ENCODE peak calls at places on chromosomes 11 and 22, in ten cellular contexts. T is stomach, X is heart left ventricle, Y is uterus, B is HepG2, S is IMR-90, P is ovary, J is A549, R is sigmoid colon, I is Peyer's patch. N is an unnamed sample. For H3K9me3 and H3K4me1, the result is how much of the 10 kb centered on the place peaks cover.

GRCh38 chr11:73257342-73258103 is 14.6 kb upstream of the P2RY6 start:
- DNase-seq in Y (no peak), P (peak), X (peak), R (peak), I (peak), T (peak), B (peak), S (peak), J (no peak), N (peak)

GRCh38 chr11:80958414-80958813 is 1517.6 kb upstream of the TENM4 start:
- DNase-seq in I (no peak), T (no peak), X (no peak), B (no peak), P (no peak), Y (no peak), S (peak), R (no peak), J (no peak), N (no peak)

GRCh38 chr22:40499187-40499753 is 128.9 kb downstream of the SGSM3 start:
- DNase-seq in B (peak), R (no peak), I (no peak), Y (peak), P (peak), J (peak), X (no peak), T (peak), S (peak), N (no peak)

GRCh38 chr22:45314054-45314721 is 4.5 kb downstream of the FAM118A start:
- DNase-seq in S (no peak), P (no peak), X (no peak), T (no peak), J (no peak), I (no peak), Y (no peak), R (no peak), B (peak), N (no peak)

GRCh38 chr11:30487200-30487898 is 98.8 kb downstream of the MPPED2 start:
- DNase-seq in J (no peak), R (peak), Y (no peak), B (no peak), P (no peak), S (peak), X (no peak), T (no peak), I (peak), N (no peak)

GRCh38 chr11:66443602-66444001 is 5.0 kb upstream of the MRPL11 start:
- DNase-seq in R (no peak), Y (no peak), B (no peak), S (peak), P (no peak), J (peak), X (no peak), T (no peak), I (no peak), N (no peak)

GRCh38 chr11:27429740-27430451 is 42.7 kb downstream of the LGR4 start:
- DNase-seq in J (peak), Y (no peak), I (no peak), X (no peak), B (no peak), S (peak), R (no peak), P (no peak), T (no peak), N (peak)

GRCh38 chr11:122656631-122657101 is 1.1 kb downstream of the UBASH3B start:
- DNase-seq in P (no peak), B (no peak), Y (no peak), S (peak), X (peak), R (peak), I (peak), J (peak), T (peak), N (peak)

GRCh38 chr11:74480683-74481417 is 12.7 kb downstream of the LIPT2 start:
- DNase-seq in Y (no peak), I (no peak), X (no peak), P (no peak), R (no peak), T (no peak), J (no peak), B (no peak), S (no peak), N (peak)

GRCh38 chr11:78039919-78040671 is 17.0 kb upstream of the KCTD14 start:
- DNase-seq in X (peak), J (peak), R (peak), B (peak), S (peak), T (peak), P (peak), I (peak), Y (peak), N (peak)

GRCh38 chr22:26646158-26646557 is 11.2 kb upstream of the MIAT start:
- DNase-seq in R (no peak), J (no peak), S (peak), T (no peak), Y (no peak), P (no peak), X (no peak), I (no peak), B (no peak), N (no peak)

GRCh38 chr11:58656348-58656747 is 33.9 kb downstream of the CNTF start:
- DNase-seq in Y (no peak), B (no peak), P (no peak), I (no peak), J (no peak), T (no peak), S (no peak), X (no peak), R (no peak), N (no peak)

GRCh38 chr11:30984827-30985226 is 384.7 kb downstream of the DCDC1 start:
- DNase-seq in X (no peak), I (no peak), T (no peak), B (no peak), P (no peak), R (no peak), Y (no peak), J (no peak), S (no peak), N (no peak)

GRCh38 chr22:29224121-29224858 is 18.6 kb downstream of the EMID1 start:
- DNase-seq in Y (peak), I (no peak), R (peak), T (no peak), P (no peak), X (no peak), B (no peak), S (no peak), J (no peak), N (no peak)

GRCh38 chr22:18994780-18995711 is 59.0 kb upstream of the PRODH start:
- DNase-seq in B (peak), X (no peak), I (no peak), Y (no peak), S (no peak), T (no peak), J (no peak), R (no peak), P (no peak), N (no peak)

GRCh38 chr11:66849501-66850234 is 6.4 kb downstream of the RCE1 start:
- DNase-seq in P (no peak), T (no peak), R (peak), X (no peak), J (no peak), B (no peak), I (peak), S (no peak), Y (no peak), N (no peak)

GRCh38 chr11:74490945-74491344 is 2.6 kb downstream of the LIPT2 start:
- DNase-seq in T (no peak), S (no peak), P (no peak), Y (no peak), J (no peak), B (no peak), I (no peak), R (no peak), X (no peak), N (no peak)

GRCh38 chr22:39522567-39523300 is 2.4 kb downstream of the ATF4 start:
- DNase-seq in B (no peak), T (peak), Y (no peak), X (peak), I (no peak), P (no peak), S (peak), J (peak), R (peak), N (peak)

DNA sequence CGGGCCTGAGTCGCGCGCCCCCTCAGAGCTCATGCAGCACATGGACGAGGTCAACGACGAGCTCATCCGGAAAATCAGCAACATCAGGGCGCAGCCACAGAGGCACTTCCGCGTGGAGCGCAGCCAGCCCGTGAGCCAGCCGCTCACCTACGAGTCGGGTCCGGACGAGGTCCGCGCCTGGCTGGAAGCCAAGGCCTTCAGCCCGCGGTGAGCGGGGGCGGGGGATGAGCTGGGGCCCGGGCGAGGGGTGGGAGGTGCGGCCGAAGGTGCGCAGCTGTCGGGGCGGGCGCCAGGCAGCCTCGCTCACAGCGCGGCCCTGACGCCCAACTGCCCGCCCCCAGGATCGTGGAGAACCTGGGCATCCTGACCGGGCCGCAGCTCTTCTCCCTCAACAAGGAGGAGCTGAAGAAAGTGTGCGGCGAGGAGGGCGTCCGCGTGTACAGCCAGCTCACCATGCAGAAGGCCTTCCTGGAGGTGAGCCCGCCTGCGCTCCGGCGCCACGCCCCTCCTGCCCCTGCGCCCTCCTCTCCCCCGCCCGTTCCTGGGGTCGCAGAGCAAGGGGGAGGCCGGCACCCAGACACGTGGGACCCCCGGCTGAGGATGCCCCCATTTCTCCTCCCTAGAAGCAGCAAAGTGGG is 20.4 kb downstream of the EPS8L2 start:
- DNase-seq in X (no peak), J (no peak), T (peak), R (peak), P (peak), S (peak), I (peak), Y (peak), B (no peak), N (peak)
- TF ChIP-seq POLR2A in X (no peak), J (no peak), T (no peak), R (no peak), P (no peak), S (no peak), I (no peak), Y (no peak), B (no peak), N (no peak)

GRCh38 chr22:49094151-49094550 is 733.5 kb downstream of the BRD1 start:
- DNase-seq in S (no peak), Y (no peak), R (no peak), P (no peak), X (no peak), I (no peak), B (no peak), J (no peak), T (no peak), N (no peak)
- H3K9me3 ChIP-seq in S (half or more), Y (under half), R (under half), P (under half), X (under half), I (under half), B (under half), J (under half), T (under half), N (under half)

GRCh38 chr11:45156731-45157130 is 10.3 kb downstream of the PRDM11 start:
- DNase-seq in Y (no peak), P (no peak), T (peak), I (no peak), X (no peak), S (no peak), B (no peak), R (peak), J (no peak), N (no peak)

GRCh38 chr11:45159781-45160365 is 13.4 kb downstream of the PRDM11 start:
- DNase-seq in T (no peak), S (no peak), J (no peak), B (no peak), I (no peak), Y (no peak), X (no peak), R (peak), P (no peak), N (no peak)

GRCh38 chr11:45158891-45159605 is 12.6 kb downstream of the PRDM11 start:
- DNase-seq in P (no peak), Y (peak), T (no peak), I (no peak), S (no peak), R (peak), J (no peak), X (no peak), B (no peak), N (no peak)

GRCh38 chr11:45157247-45158209 is 11.1 kb downstream of the PRDM11 start:
- DNase-seq in S (no peak), Y (no peak), P (no peak), I (no peak), B (no peak), J (no peak), R (peak), T (no peak), X (no peak), N (no peak)

DNA sequence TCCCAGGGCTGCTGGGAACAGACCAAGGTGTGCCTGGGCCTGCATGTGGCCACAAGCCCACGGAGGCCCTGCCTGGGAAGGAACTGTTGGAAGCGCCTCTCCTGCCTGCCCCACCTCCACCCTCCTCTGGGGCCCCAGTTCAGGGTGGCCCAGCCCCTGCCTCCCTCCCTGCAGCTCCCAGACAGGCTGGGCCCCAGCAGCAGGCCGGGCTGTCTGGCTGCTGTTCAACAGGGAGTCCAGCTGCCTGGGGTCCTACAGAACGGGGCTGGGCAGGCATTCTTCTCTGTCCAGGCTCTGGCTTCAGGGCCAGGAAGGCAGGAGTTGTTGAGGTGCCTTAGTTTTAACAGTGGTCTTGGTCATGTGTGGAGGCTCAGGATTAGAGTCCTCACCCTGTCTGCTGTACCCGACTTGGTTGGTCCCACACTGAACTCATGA is 11.8 kb downstream of the PRDM11 start:
- DNase-seq in I (no peak), T (no peak), R (peak), X (no peak), P (peak), Y (peak), B (peak), S (no peak), J (no peak), N (peak)
- H3K4me1 ChIP-seq in I (under half), T (under half), R (half or more), X (half or more), P (half or more), Y (under half), B (under half), S (under half), J (under half), N (half or more)

GRCh38 chr11:28736256-28736655 is 628.1 kb downstream of the METTL15 start:
- DNase-seq in X (no peak), I (no peak), B (no peak), T (no peak), J (no peak), S (peak), Y (no peak), P (no peak), R (no peak), N (no peak)
- TF ChIP-seq POLR2A in X (no peak), I (no peak), B (no peak), T (no peak), J (no peak), S (no peak), Y (no peak), P (no peak), R (no peak), N (no peak)

GRCh38 chr11:90558328-90558865 is 335.5 kb upstream of the CHORDC1 start:
- DNase-seq in Y (no peak), I (no peak), P (no peak), X (no peak), T (no peak), B (peak), S (no peak), R (no peak), J (no peak), N (no peak)

GRCh38 chr11:90555477-90555876 is 332.6 kb upstream of the CHORDC1 start:
- DNase-seq in Y (no peak), I (no peak), T (no peak), B (no peak), J (no peak), R (no peak), P (no peak), X (no peak), S (no peak), N (no peak)

GRCh38 chr11:90556026-90556425 is 333.2 kb upstream of the CHORDC1 start:
- DNase-seq in B (no peak), T (no peak), S (no peak), P (no peak), Y (no peak), J (no peak), X (no peak), I (no peak), R (no peak), N (no peak)

GRCh38 chr11:90556612-90557011 is 333.8 kb upstream of the CHORDC1 start:
- DNase-seq in Y (no peak), R (no peak), P (no peak), T (no peak), X (no peak), S (no peak), B (no peak), I (no peak), J (no peak), N (no peak)
- H3K9me3 ChIP-seq in Y (under half), R (under half), P (under half), T (under half), X (under half), S (under half), B (under half), I (under half), J (under half), N (under half)

DNA sequence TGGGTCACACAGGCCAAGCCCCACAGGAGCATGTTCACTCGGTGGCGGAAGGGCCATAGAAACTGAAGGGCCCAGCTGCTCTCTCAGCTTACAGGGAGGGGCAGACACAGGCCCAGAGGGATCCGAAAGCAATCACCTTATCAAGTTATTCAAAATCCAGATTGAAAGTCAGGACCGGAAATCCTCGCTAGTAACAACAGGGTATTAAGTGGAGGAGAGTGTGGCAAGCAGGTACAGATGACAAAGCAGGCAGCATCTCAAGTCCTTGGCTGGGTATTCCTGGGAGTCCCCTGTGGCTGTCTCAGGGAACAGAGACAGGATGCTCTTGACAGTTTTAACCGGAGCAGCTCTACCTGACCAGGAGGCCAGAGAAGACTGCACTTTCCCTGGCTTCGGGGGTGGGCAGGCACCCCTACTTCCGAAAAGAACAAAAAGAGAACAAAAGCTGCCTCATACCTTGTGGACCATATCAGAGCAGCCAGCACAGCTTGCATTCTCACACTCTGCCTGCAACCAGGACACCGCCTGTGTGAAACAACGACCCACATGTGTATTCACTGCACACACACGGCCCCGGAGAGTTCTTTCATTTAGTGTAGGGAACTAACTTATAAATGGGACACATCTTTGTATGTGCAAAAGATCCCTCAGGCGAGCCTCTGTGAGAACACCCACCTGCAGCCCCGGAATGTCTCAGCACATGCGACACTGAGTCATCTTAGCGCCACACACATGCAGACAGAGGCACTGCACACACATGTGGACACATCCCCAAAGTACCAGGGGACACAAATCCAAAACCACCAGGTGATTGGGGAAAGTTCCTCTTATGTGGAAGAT is 78.3 kb downstream of the MICAL3 start:
- DNase-seq in B (no peak), X (no peak), R (peak), J (no peak), S (no peak), T (peak), P (no peak), I (no peak), Y (no peak), N (no peak)
- H3K4me1 ChIP-seq in B (under half), X (half or more), R (half or more), J (under half), S (under half), T (under half), P (under half), I (under half), Y (under half), N (under half)

DNA sequence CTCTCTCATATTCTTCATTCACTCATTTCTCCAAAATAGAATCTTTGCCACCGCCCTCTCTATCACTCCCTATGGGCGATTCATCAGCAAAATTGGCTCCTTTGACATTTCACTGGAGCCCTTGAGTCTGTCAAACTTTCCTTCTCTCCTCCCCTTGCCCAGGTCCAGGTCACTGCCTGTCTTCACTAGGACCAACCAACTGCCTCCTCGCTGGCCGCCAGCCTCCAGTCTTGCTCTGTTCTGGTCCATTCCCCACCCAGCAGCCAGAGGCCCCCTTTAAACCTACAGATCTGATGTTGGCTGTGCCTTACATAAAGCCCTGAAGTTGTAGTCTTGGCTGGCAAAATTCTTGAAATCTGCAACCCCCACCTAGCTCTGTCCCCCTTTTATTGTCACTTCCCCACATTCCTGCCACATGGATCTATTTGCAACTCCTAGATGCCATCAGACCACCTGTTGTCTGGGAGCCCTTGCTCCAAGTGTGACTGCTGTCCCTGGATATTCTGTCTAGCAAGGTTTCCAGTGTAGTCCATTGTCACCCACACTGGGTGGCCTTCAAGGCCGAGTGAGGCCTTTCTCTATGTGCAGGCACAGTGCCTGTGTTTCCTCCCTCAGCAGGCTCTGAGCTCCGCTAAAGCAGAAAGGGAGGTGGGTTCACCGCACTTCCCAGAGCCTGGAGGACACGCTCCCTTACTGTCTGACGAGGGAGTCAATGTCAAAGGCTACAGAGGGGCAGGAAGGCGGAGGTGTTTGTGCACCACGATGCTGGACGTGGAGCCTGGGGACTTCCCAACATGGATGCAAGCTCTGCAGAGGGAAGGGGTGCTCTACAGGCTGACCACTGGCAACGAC is 25.5 kb downstream of the MYEOV start:
- DNase-seq in T (no peak), X (no peak), I (no peak), J (no peak), R (peak), Y (no peak), P (no peak), B (no peak), S (no peak), N (no peak)
- TF ChIP-seq POLR2A in T (no peak), X (no peak), I (no peak), J (no peak), R (no peak), Y (no peak), P (no peak), B (no peak), S (no peak), N (no peak)

GRCh38 chr22:20121856-20122415 is 4.9 kb upstream of the TRMT2A start:
- DNase-seq in S (no peak), Y (no peak), B (no peak), T (no peak), X (no peak), J (no peak), I (no peak), R (no peak), P (no peak), N (no peak)
- H3K9me3 ChIP-seq in S (under half), Y (under half), B (under half), T (under half), X (under half), J (under half), I (under half), R (under half), P (under half), N (under half)

GRCh38 chr22:41561788-41562187 is 978 bp downstream of the CSDC2 start:
- DNase-seq in R (no peak), B (no peak), J (no peak), P (no peak), T (no peak), I (no peak), Y (no peak), S (no peak), X (peak), N (no peak)
- H3K4me1 ChIP-seq in R (half or more), B (half or more), J (half or more), P (under half), T (under half), I (under half), Y (under half), S (under half), X (half or more), N (under half)

GRCh38 chr11:57324886-57325734 is at the start of gene TNKS1BP1:
- DNase-seq in B (peak), P (peak), S (peak), R (peak), T (peak), Y (peak), J (peak), X (peak), I (peak), N (peak)
- TF ChIP-seq POLR2A in B (peak), P (peak), S (peak), R (peak), T (peak), Y (peak), J (peak), X (peak), I (peak), N (peak)